ENCODE peak calls at places on chromosomes 16 and 17, in eight cellular contexts. J, G, C, O, A, K, U and B are unnamed samples. For H3K9me2, the result is how much of the 10 kb centered on the place peaks cover.

GRCh38 chr16:1035066-1035415 is 37.5 kb upstream of the SSTR5 start:
- DNase-seq in C (no peak), G (no peak), A (no peak), J (no peak), O (no peak), K (no peak), U (no peak), B (no peak)

GRCh38 chr16:14377326-14377725 is 252.7 kb downstream of the PARN start:
- DNase-seq in K (peak), U (no peak), G (no peak), J (no peak), C (no peak), O (no peak), A (no peak), B (no peak)

GRCh38 chr17:77462101-77462500 is 321.3 kb downstream of the SEC14L1 start:
- DNase-seq in J (no peak), O (no peak), C (peak), A (no peak), G (no peak), U (no peak), K (no peak), B (peak)

GRCh38 chr17:64534187-64534586 is 27.4 kb downstream of the CEP95 start:
- DNase-seq in J (no peak), O (peak), A (no peak), C (peak), U (no peak), G (peak), K (peak), B (peak)

GRCh38 chr17:57811633-57812280 is 38.1 kb downstream of the MRPS23 start:
- DNase-seq in O (peak), G (no peak), U (no peak), A (peak), K (no peak), C (peak), J (no peak), B (no peak)

GRCh38 chr17:34706029-34706428 is 126.6 kb downstream of the TMEM132E start:
- DNase-seq in U (peak), O (peak), A (peak), G (peak), J (peak), K (peak), C (peak), B (peak)

GRCh38 chr17:7292729-7293128 is 1.7 kb downstream of the YBX2 start:
- DNase-seq in G (no peak), U (peak), K (no peak), C (no peak), A (no peak), J (no peak), O (no peak), B (no peak)

GRCh38 chr17:61253293-61253801 is 146.3 kb upstream of the TBX2 start:
- DNase-seq in O (no peak), U (no peak), A (no peak), G (no peak), C (no peak), K (no peak), J (no peak), B (no peak)

GRCh38 chr17:66897141-66897540 is 62.2 kb downstream of the CACNG5 start:
- DNase-seq in O (no peak), G (no peak), J (no peak), U (no peak), K (no peak), C (no peak), A (no peak), B (no peak)

GRCh38 chr16:8712589-8713361 is 38.4 kb downstream of the ABAT start:
- DNase-seq in U (peak), J (no peak), K (no peak), G (no peak), A (peak), C (no peak), O (no peak), B (no peak)

GRCh38 chr16:31132303-31132978 is 3.1 kb downstream of the PRSS8 start:
- DNase-seq in J (no peak), A (no peak), C (no peak), O (no peak), U (peak), G (no peak), K (no peak), B (no peak)

GRCh38 chr17:77449908-77450741 is 309.4 kb downstream of the SEC14L1 start:
- DNase-seq in G (no peak), U (peak), J (no peak), A (peak), O (peak), K (peak), C (peak), B (peak)

GRCh38 chr17:21368545-21369246 is 7.5 kb upstream of the KCNJ12 start:
- DNase-seq in K (no peak), C (peak), A (no peak), G (no peak), U (no peak), O (peak), J (no peak), B (peak)

GRCh38 chr16:57544129-57544653 is 1.7 kb downstream of the ADGRG5 start:
- DNase-seq in K (no peak), C (peak), G (no peak), J (peak), O (no peak), U (no peak), A (no peak), B (peak)

GRCh38 chr17:74814453-74814852 is 38.3 kb upstream of the NAT9 start:
- DNase-seq in O (peak), K (peak), U (no peak), A (no peak), G (no peak), C (no peak), J (peak), B (peak)

GRCh38 chr16:1154887-1155331 is 2.0 kb downstream of the CACNA1H start:
- DNase-seq in J (no peak), C (no peak), K (no peak), O (peak), A (no peak), G (no peak), U (no peak), B (no peak)

GRCh38 chr16:74999208-74999682 is 421 bp downstream of the ZNRF1 start:
- DNase-seq in J (no peak), U (no peak), C (no peak), G (no peak), O (no peak), A (peak), K (peak), B (no peak)

GRCh38 chr16:19898924-19899604 is 14.4 kb upstream of the GPRC5B start:
- DNase-seq in C (peak), U (peak), J (peak), G (peak), K (peak), A (peak), O (peak), B (peak)

GRCh38 chr17:28612936-28613872 is 781 bp downstream of the RSKR start:
- DNase-seq in G (peak), O (peak), C (peak), J (peak), U (peak), A (peak), K (peak), B (peak)

GRCh38 chr17:1362065-1362848 is 37.8 kb downstream of the YWHAE start:
- DNase-seq in G (no peak), A (no peak), J (no peak), C (no peak), K (peak), O (no peak), U (no peak), B (peak)
- H3K9me2 ChIP-seq in G (under half), A (under half), J (under half), C (under half), K (under half), O (under half), U (under half), B (under half)

DNA sequence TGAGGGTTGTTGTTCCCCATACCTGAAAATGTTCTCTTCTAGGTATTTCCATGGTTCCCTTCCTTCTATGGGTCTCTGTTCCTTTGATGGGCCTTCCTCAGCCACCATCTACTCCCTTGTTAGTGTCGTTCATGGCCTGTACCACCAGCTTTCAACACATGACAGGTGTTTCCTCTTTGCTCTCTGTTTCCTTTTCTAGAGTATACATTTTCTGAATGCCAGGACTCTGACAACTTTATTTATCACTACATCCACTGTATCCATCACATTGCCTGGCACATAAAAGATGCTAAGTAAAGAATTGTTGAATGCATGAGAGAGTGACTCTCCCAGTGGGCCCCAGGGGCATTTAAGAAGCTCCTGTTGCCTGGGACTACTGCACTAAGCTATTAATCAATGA is 255.1 kb downstream of the CBLN1 start:
- DNase-seq in J (peak), K (no peak), G (no peak), A (no peak), U (no peak), C (no peak), O (no peak), B (no peak)
- H3K9me2 ChIP-seq in J (under half), K (under half), G (under half), A (under half), U (under half), C (under half), O (under half), B (under half)

DNA sequence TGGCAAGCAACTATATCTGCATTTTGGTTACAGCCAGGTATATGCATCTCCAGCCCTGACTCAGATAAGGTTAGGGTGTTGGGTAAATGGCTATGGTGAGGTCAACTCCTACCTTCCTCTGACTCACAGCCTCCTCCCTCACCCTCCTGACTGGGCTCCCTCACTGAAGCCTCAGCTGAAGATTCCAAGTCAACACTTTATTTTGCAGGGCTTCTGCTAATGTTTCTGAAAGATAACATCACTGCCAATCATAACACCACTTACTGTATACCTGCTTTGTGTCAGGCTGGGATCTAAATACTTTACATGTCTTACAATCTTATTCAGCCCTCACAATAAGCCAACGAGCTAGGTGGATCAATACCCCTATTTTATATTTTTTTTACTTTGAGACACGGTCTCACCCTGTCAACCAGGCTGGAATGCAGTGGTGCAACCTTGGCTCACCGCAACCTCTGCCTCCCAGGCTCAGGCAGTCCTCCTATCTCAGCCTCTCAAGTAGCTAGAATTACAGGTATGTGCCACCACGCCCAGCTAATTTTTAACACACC is 47.8 kb upstream of the GCSH start:
- DNase-seq in G (peak), U (peak), J (no peak), O (no peak), A (no peak), K (no peak), C (no peak), B (no peak)
- H3K9me2 ChIP-seq in G (under half), U (under half), J (under half), O (under half), A (under half), K (under half), C (under half), B (under half)

GRCh38 chr16:69330286-69331109 is at the start of gene PDF:
- DNase-seq in O (peak), G (peak), K (peak), U (peak), A (peak), C (peak), J (peak), B (peak)

GRCh38 chr16:69329369-69330285 is 761 bp downstream of the PDF start:
- DNase-seq in J (peak), O (peak), U (peak), C (peak), K (peak), A (peak), G (no peak), B (peak)

GRCh38 chr16:69338557-69339288 is 641 bp downstream of the COG8 start:
- DNase-seq in G (no peak), K (no peak), C (no peak), J (peak), O (no peak), A (no peak), U (no peak), B (no peak)

GRCh38 chr16:69339289-69340094 is at the start of the genes COG8 and NIP7:
- DNase-seq in K (peak), G (peak), C (peak), U (peak), A (peak), J (peak), O (peak), B (peak)

DNA sequence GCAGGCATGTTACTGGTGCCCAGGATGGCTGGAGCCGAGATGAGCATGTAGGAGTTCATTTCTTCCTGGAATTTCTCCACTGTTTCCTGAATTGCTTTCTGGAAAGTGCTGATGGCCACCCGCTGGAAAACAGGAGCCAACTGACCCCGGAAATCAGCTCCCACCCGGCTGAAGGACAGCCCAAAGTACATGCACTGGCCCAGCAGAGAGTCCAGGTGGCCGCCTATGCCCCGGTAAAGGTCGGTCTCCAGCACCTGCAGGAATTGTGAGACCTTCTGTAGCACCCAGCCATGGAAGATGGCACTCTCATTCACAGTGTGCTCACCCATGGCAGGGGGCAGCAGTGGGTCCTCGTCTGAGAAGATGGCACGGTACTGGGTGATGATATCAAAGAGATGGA is 4.3 kb upstream of the PDF start:
- DNase-seq in U (no peak), A (no peak), O (no peak), K (no peak), J (no peak), G (no peak), C (no peak), B (no peak)
- H3K9me2 ChIP-seq in U (under half), A (under half), O (under half), K (under half), J (under half), G (under half), C (under half), B (under half)